ENCODE peak calls at places on chromosomes 12 and 14, in seven cellular contexts. One of them, this sample, is unnamed. For H3K4me1, the result is how much of the 10 kb centered on the place peaks cover.

GRCh38 chr12:108338915-108339657 is at the start of gene CMKLR1:
- DNase-seq in CD8-positive, alpha-beta memory T cell: no peak
- DNase-seq in neural progenitor cell: peak
- DNase-seq in astrocyte: no peak
- DNase-seq in stomach: no peak
- DNase-seq in spleen: peak
- DNase-seq in heart right ventricle: peak
- DNase-seq in this sample: no peak

GRCh38 chr12:50642035-50642451 is 121.9 kb upstream of the ATF1 start:
- DNase-seq in CD8-positive, alpha-beta memory T cell: no peak
- DNase-seq in neural progenitor cell: no peak
- DNase-seq in astrocyte: peak
- DNase-seq in stomach: no peak
- DNase-seq in spleen: no peak
- DNase-seq in heart right ventricle: no peak
- DNase-seq in this sample: no peak

GRCh38 chr12:27221625-27222387 is 22.3 kb upstream of the STK38L start:
- DNase-seq in CD8-positive, alpha-beta memory T cell: no peak
- DNase-seq in neural progenitor cell: no peak
- DNase-seq in astrocyte: no peak
- DNase-seq in stomach: no peak
- DNase-seq in spleen: no peak
- DNase-seq in heart right ventricle: no peak
- DNase-seq in this sample: no peak

GRCh38 chr12:6092784-6093722 is 31.4 kb downstream of the VWF start:
- DNase-seq in CD8-positive, alpha-beta memory T cell: no peak
- DNase-seq in neural progenitor cell: no peak
- DNase-seq in astrocyte: peak
- DNase-seq in stomach: peak
- DNase-seq in spleen: peak
- DNase-seq in heart right ventricle: no peak
- DNase-seq in this sample: no peak

GRCh38 chr12:25876383-25877045 is 82.0 kb upstream of the RASSF8 start:
- DNase-seq in CD8-positive, alpha-beta memory T cell: no peak
- DNase-seq in neural progenitor cell: no peak
- DNase-seq in astrocyte: no peak
- DNase-seq in stomach: no peak
- DNase-seq in spleen: no peak
- DNase-seq in heart right ventricle: no peak
- DNase-seq in this sample: no peak

GRCh38 chr14:68168460-68169109 is 349.0 kb downstream of the RAD51B start:
- DNase-seq in CD8-positive, alpha-beta memory T cell: no peak
- DNase-seq in neural progenitor cell: no peak
- DNase-seq in astrocyte: no peak
- DNase-seq in stomach: no peak
- DNase-seq in spleen: no peak
- DNase-seq in heart right ventricle: no peak
- DNase-seq in this sample: no peak

GRCh38 chr12:3237154-3237520 is 160.0 kb downstream of the TSPAN9 start:
- DNase-seq in CD8-positive, alpha-beta memory T cell: no peak
- DNase-seq in neural progenitor cell: no peak
- DNase-seq in astrocyte: no peak
- DNase-seq in stomach: no peak
- DNase-seq in spleen: no peak
- DNase-seq in heart right ventricle: no peak
- DNase-seq in this sample: no peak

GRCh38 chr14:99559286-99559990 is 44.6 kb downstream of the CCDC85C start:
- DNase-seq in CD8-positive, alpha-beta memory T cell: no peak
- DNase-seq in neural progenitor cell: no peak
- DNase-seq in astrocyte: peak
- DNase-seq in stomach: no peak
- DNase-seq in spleen: no peak
- DNase-seq in heart right ventricle: no peak
- DNase-seq in this sample: no peak

GRCh38 chr14:104559769-104560585 is 19.6 kb upstream of the C14orf180 start:
- DNase-seq in CD8-positive, alpha-beta memory T cell: no peak
- DNase-seq in neural progenitor cell: no peak
- DNase-seq in astrocyte: no peak
- DNase-seq in stomach: no peak
- DNase-seq in spleen: peak
- DNase-seq in heart right ventricle: no peak
- DNase-seq in this sample: no peak

GRCh38 chr12:93823616-93824410 is 146.6 kb downstream of the CRADD start:
- DNase-seq in CD8-positive, alpha-beta memory T cell: no peak
- DNase-seq in neural progenitor cell: no peak
- DNase-seq in astrocyte: peak
- DNase-seq in stomach: no peak
- DNase-seq in spleen: no peak
- DNase-seq in heart right ventricle: no peak
- DNase-seq in this sample: no peak

GRCh38 chr12:96456265-96456974 is 33.0 kb upstream of the CFAP54 start:
- DNase-seq in CD8-positive, alpha-beta memory T cell: no peak
- DNase-seq in neural progenitor cell: no peak
- DNase-seq in astrocyte: no peak
- DNase-seq in stomach: no peak
- DNase-seq in spleen: no peak
- DNase-seq in heart right ventricle: no peak
- DNase-seq in this sample: no peak

GRCh38 chr14:92135269-92135668 is 13.5 kb downstream of the CPSF2 start:
- DNase-seq in CD8-positive, alpha-beta memory T cell: no peak
- DNase-seq in neural progenitor cell: peak
- DNase-seq in astrocyte: peak
- DNase-seq in stomach: no peak
- DNase-seq in spleen: no peak
- DNase-seq in heart right ventricle: no peak
- DNase-seq in this sample: no peak

GRCh38 chr12:56104109-56104814 is at the start of gene PA2G4:
- DNase-seq in CD8-positive, alpha-beta memory T cell: peak
- DNase-seq in neural progenitor cell: peak
- DNase-seq in astrocyte: peak
- DNase-seq in stomach: peak
- DNase-seq in spleen: peak
- DNase-seq in heart right ventricle: peak
- DNase-seq in this sample: peak

GRCh38 chr12:88471641-88472040 is 108.6 kb downstream of the KITLG start:
- DNase-seq in CD8-positive, alpha-beta memory T cell: no peak
- DNase-seq in neural progenitor cell: peak
- DNase-seq in astrocyte: peak
- DNase-seq in stomach: no peak
- DNase-seq in spleen: no peak
- DNase-seq in heart right ventricle: peak
- DNase-seq in this sample: peak

GRCh38 chr12:46455648-46456352 is 83.2 kb upstream of the SLC38A2 start:
- DNase-seq in CD8-positive, alpha-beta memory T cell: no peak
- DNase-seq in neural progenitor cell: no peak
- DNase-seq in astrocyte: peak
- DNase-seq in stomach: peak
- DNase-seq in spleen: no peak
- DNase-seq in heart right ventricle: no peak
- DNase-seq in this sample: no peak

GRCh38 chr14:52400846-52401245 is 86.7 kb downstream of the PTGER2 start:
- DNase-seq in CD8-positive, alpha-beta memory T cell: no peak
- DNase-seq in neural progenitor cell: no peak
- DNase-seq in astrocyte: no peak
- DNase-seq in stomach: no peak
- DNase-seq in spleen: no peak
- DNase-seq in heart right ventricle: no peak
- DNase-seq in this sample: no peak

GRCh38 chr14:24246765-24247212 is 4.4 kb upstream of the TINF2 start:
- DNase-seq in CD8-positive, alpha-beta memory T cell: no peak
- DNase-seq in neural progenitor cell: no peak
- DNase-seq in astrocyte: no peak
- DNase-seq in stomach: no peak
- DNase-seq in spleen: no peak
- DNase-seq in heart right ventricle: no peak
- DNase-seq in this sample: no peak

GRCh38 chr12:19130224-19131019 is 889 bp downstream of the PLEKHA5 start:
- DNase-seq in CD8-positive, alpha-beta memory T cell: peak
- DNase-seq in neural progenitor cell: peak
- DNase-seq in astrocyte: peak
- DNase-seq in stomach: peak
- DNase-seq in spleen: peak
- DNase-seq in heart right ventricle: peak
- DNase-seq in this sample: no peak

GRCh38 chr12:3078086-3078820 is 1.1 kb downstream of the TSPAN9 start:
- DNase-seq in CD8-positive, alpha-beta memory T cell: no peak
- DNase-seq in neural progenitor cell: no peak
- DNase-seq in astrocyte: no peak
- DNase-seq in stomach: no peak
- DNase-seq in spleen: no peak
- DNase-seq in heart right ventricle: no peak
- DNase-seq in this sample: no peak

GRCh38 chr12:111102062-111102735 is 181.8 kb upstream of the MYL2 start:
- DNase-seq in CD8-positive, alpha-beta memory T cell: no peak
- DNase-seq in neural progenitor cell: no peak
- DNase-seq in astrocyte: no peak
- DNase-seq in stomach: no peak
- DNase-seq in spleen: peak
- DNase-seq in heart right ventricle: no peak
- DNase-seq in this sample: no peak
- H3K4me1 ChIP-seq in CD8-positive, alpha-beta memory T cell: under half
- H3K4me1 ChIP-seq in neural progenitor cell: under half
- H3K4me1 ChIP-seq in astrocyte: under half
- H3K4me1 ChIP-seq in stomach: under half
- H3K4me1 ChIP-seq in spleen: under half
- H3K4me1 ChIP-seq in heart right ventricle: under half
- H3K4me1 ChIP-seq in this sample: under half

GRCh38 chr14:75470238-75470797 is 42.5 kb downstream of the JDP2 start:
- DNase-seq in CD8-positive, alpha-beta memory T cell: no peak
- DNase-seq in neural progenitor cell: no peak
- DNase-seq in astrocyte: no peak
- DNase-seq in stomach: peak
- DNase-seq in spleen: no peak
- DNase-seq in heart right ventricle: no peak
- DNase-seq in this sample: no peak
- H3K4me1 ChIP-seq in CD8-positive, alpha-beta memory T cell: under half
- H3K4me1 ChIP-seq in neural progenitor cell: under half
- H3K4me1 ChIP-seq in astrocyte: under half
- H3K4me1 ChIP-seq in stomach: under half
- H3K4me1 ChIP-seq in spleen: under half
- H3K4me1 ChIP-seq in heart right ventricle: under half
- H3K4me1 ChIP-seq in this sample: under half

GRCh38 chr12:45148017-45148416 is 67.9 kb upstream of the ANO6 start:
- DNase-seq in CD8-positive, alpha-beta memory T cell: no peak
- DNase-seq in neural progenitor cell: no peak
- DNase-seq in astrocyte: no peak
- DNase-seq in stomach: no peak
- DNase-seq in spleen: no peak
- DNase-seq in heart right ventricle: no peak
- DNase-seq in this sample: no peak
- H3K4me1 ChIP-seq in CD8-positive, alpha-beta memory T cell: under half
- H3K4me1 ChIP-seq in neural progenitor cell: under half
- H3K4me1 ChIP-seq in astrocyte: under half
- H3K4me1 ChIP-seq in stomach: under half
- H3K4me1 ChIP-seq in spleen: under half
- H3K4me1 ChIP-seq in heart right ventricle: under half
- H3K4me1 ChIP-seq in this sample: under half

DNA sequence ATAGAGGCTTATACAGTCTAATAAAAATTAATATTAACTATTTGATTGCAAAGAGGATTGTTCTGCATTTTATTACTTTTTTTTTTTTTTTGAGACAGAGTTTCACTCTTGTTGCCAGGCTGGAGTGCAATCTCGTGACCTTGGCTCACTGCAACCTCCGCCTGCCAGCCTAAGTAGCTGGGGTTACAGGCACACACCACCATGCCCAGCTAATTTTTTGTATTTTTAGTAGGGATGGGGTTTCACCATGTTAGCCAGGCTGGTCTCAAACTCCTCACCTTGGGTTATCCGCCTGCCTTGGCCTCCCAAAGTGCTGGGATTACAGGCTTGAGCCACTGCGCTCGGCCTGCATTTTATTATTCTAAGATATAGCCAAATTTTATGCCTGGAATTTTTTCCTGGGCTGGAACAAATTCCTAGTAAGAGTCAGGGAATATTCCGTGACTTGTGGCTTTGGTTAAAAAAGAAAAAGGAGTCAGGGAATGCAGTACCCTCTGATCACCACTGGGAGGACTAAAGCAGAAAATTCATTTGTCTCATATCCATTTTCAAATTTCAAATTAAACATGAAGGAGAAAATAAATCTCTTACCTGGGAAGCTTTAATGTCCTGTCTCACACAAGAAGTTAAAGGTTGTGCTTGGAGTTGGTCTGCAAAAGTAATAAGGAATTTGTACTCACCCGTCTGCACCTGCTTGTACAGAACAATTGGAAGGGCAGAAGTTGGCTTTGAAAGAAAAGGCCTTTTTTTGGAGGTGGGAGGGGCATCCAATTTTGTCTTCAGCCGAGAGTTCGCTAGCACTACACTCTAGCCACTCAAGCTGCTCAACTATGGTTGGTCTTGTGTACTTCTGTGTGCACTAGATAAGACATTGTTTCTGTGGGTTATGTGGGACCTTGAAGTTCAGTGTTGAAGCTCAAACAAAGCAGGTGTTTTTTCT is 8.7 kb downstream of the MARK3 start:
- DNase-seq in CD8-positive, alpha-beta memory T cell: no peak
- DNase-seq in neural progenitor cell: peak
- DNase-seq in astrocyte: peak
- DNase-seq in stomach: no peak
- DNase-seq in spleen: no peak
- DNase-seq in heart right ventricle: no peak
- DNase-seq in this sample: no peak
- H3K4me1 ChIP-seq in CD8-positive, alpha-beta memory T cell: half or more
- H3K4me1 ChIP-seq in neural progenitor cell: under half
- H3K4me1 ChIP-seq in astrocyte: under half
- H3K4me1 ChIP-seq in stomach: half or more
- H3K4me1 ChIP-seq in spleen: half or more
- H3K4me1 ChIP-seq in heart right ventricle: half or more
- H3K4me1 ChIP-seq in this sample: under half

This sample was measured in iPS DF 6.9.